ENCODE peak calls at places on chromosomes 6 and 20, in ten cellular contexts. One of them, this sample, is unnamed.

GRCh38 chr6:152942319-152942869 is 40.4 kb downstream of the FBXO5 start:
- DNase-seq in right cardiac atrium: no peak
- DNase-seq in coronary artery: no peak
- DNase-seq in astrocyte of the cerebellum: no peak
- DNase-seq in left ventricle myocardium inferior: no peak
- DNase-seq in psoas muscle: no peak
- DNase-seq in foreskin fibroblast: no peak
- DNase-seq in lower leg skin: no peak
- DNase-seq in CD4-positive, alpha-beta memory T cell: no peak
- DNase-seq in NT2/D1: no peak
- DNase-seq in this sample: no peak

GRCh38 chr20:32465092-32465900 is 107.2 kb downstream of the ASXL1 start:
- DNase-seq in astrocyte of the cerebellum: no peak
- DNase-seq in CD4-positive, alpha-beta memory T cell: peak
- DNase-seq in foreskin fibroblast: peak
- DNase-seq in psoas muscle: peak
- DNase-seq in right cardiac atrium: peak
- DNase-seq in lower leg skin: no peak
- DNase-seq in left ventricle myocardium inferior: peak
- DNase-seq in NT2/D1: no peak
- DNase-seq in coronary artery: no peak
- DNase-seq in this sample: peak

GRCh38 chr6:16472349-16473069 is 234.1 kb downstream of the GMPR start:
- DNase-seq in left ventricle myocardium inferior: no peak
- DNase-seq in right cardiac atrium: no peak
- DNase-seq in psoas muscle: no peak
- DNase-seq in coronary artery: no peak
- DNase-seq in astrocyte of the cerebellum: no peak
- DNase-seq in NT2/D1: no peak
- DNase-seq in CD4-positive, alpha-beta memory T cell: no peak
- DNase-seq in foreskin fibroblast: peak
- DNase-seq in lower leg skin: no peak
- DNase-seq in this sample: peak

GRCh38 chr20:45518282-45518681 is 2.9 kb upstream of the SPINT3 start:
- DNase-seq in psoas muscle: no peak
- DNase-seq in foreskin fibroblast: no peak
- DNase-seq in right cardiac atrium: no peak
- DNase-seq in CD4-positive, alpha-beta memory T cell: no peak
- DNase-seq in lower leg skin: no peak
- DNase-seq in left ventricle myocardium inferior: no peak
- DNase-seq in coronary artery: no peak
- DNase-seq in astrocyte of the cerebellum: no peak
- DNase-seq in NT2/D1: no peak
- DNase-seq in this sample: no peak

GRCh38 chr6:90658497-90658896 is 71.6 kb upstream of the MAP3K7 start:
- DNase-seq in CD4-positive, alpha-beta memory T cell: no peak
- DNase-seq in NT2/D1: no peak
- DNase-seq in lower leg skin: no peak
- DNase-seq in right cardiac atrium: no peak
- DNase-seq in left ventricle myocardium inferior: no peak
- DNase-seq in astrocyte of the cerebellum: no peak
- DNase-seq in coronary artery: no peak
- DNase-seq in psoas muscle: no peak
- DNase-seq in foreskin fibroblast: no peak
- DNase-seq in this sample: no peak

GRCh38 chr20:62653951-62654685 is 11.8 kb downstream of the SLCO4A1 start:
- DNase-seq in CD4-positive, alpha-beta memory T cell: peak
- DNase-seq in lower leg skin: no peak
- DNase-seq in foreskin fibroblast: no peak
- DNase-seq in left ventricle myocardium inferior: no peak
- DNase-seq in coronary artery: no peak
- DNase-seq in astrocyte of the cerebellum: no peak
- DNase-seq in right cardiac atrium: no peak
- DNase-seq in psoas muscle: no peak
- DNase-seq in NT2/D1: no peak
- DNase-seq in this sample: no peak

GRCh38 chr20:4571759-4572531 is 149.8 kb upstream of the PRND start:
- DNase-seq in astrocyte of the cerebellum: no peak
- DNase-seq in CD4-positive, alpha-beta memory T cell: no peak
- DNase-seq in psoas muscle: no peak
- DNase-seq in NT2/D1: no peak
- DNase-seq in coronary artery: no peak
- DNase-seq in lower leg skin: no peak
- DNase-seq in right cardiac atrium: no peak
- DNase-seq in left ventricle myocardium inferior: no peak
- DNase-seq in foreskin fibroblast: no peak
- DNase-seq in this sample: peak

GRCh38 chr20:34534391-34535165 is 18.4 kb downstream of the DYNLRB1 start:
- DNase-seq in foreskin fibroblast: no peak
- DNase-seq in psoas muscle: no peak
- DNase-seq in CD4-positive, alpha-beta memory T cell: no peak
- DNase-seq in NT2/D1: no peak
- DNase-seq in astrocyte of the cerebellum: no peak
- DNase-seq in right cardiac atrium: no peak
- DNase-seq in lower leg skin: no peak
- DNase-seq in left ventricle myocardium inferior: no peak
- DNase-seq in coronary artery: no peak
- DNase-seq in this sample: no peak

GRCh38 chr20:36066777-36067176 is 87.8 kb upstream of the EPB41L1 start:
- DNase-seq in NT2/D1: no peak
- DNase-seq in right cardiac atrium: no peak
- DNase-seq in psoas muscle: no peak
- DNase-seq in CD4-positive, alpha-beta memory T cell: no peak
- DNase-seq in astrocyte of the cerebellum: no peak
- DNase-seq in foreskin fibroblast: no peak
- DNase-seq in lower leg skin: no peak
- DNase-seq in left ventricle myocardium inferior: no peak
- DNase-seq in coronary artery: no peak
- DNase-seq in this sample: no peak

GRCh38 chr20:36074983-36075382 is 79.6 kb upstream of the EPB41L1 start:
- DNase-seq in NT2/D1: no peak
- DNase-seq in CD4-positive, alpha-beta memory T cell: no peak
- DNase-seq in left ventricle myocardium inferior: no peak
- DNase-seq in psoas muscle: no peak
- DNase-seq in coronary artery: no peak
- DNase-seq in lower leg skin: no peak
- DNase-seq in right cardiac atrium: no peak
- DNase-seq in foreskin fibroblast: no peak
- DNase-seq in astrocyte of the cerebellum: no peak
- DNase-seq in this sample: no peak

GRCh38 chr20:36070451-36070850 is 84.1 kb upstream of the EPB41L1 start:
- DNase-seq in lower leg skin: peak
- DNase-seq in coronary artery: no peak
- DNase-seq in CD4-positive, alpha-beta memory T cell: no peak
- DNase-seq in astrocyte of the cerebellum: no peak
- DNase-seq in right cardiac atrium: peak
- DNase-seq in foreskin fibroblast: no peak
- DNase-seq in left ventricle myocardium inferior: no peak
- DNase-seq in psoas muscle: no peak
- DNase-seq in NT2/D1: no peak
- DNase-seq in this sample: no peak

GRCh38 chr20:36071848-36072247 is 82.7 kb upstream of the EPB41L1 start:
- DNase-seq in lower leg skin: no peak
- DNase-seq in left ventricle myocardium inferior: no peak
- DNase-seq in CD4-positive, alpha-beta memory T cell: no peak
- DNase-seq in right cardiac atrium: no peak
- DNase-seq in psoas muscle: no peak
- DNase-seq in coronary artery: no peak
- DNase-seq in astrocyte of the cerebellum: no peak
- DNase-seq in NT2/D1: no peak
- DNase-seq in foreskin fibroblast: no peak
- DNase-seq in this sample: no peak
- H3K4me3 ChIP-seq in lower leg skin: no peak
- H3K4me3 ChIP-seq in left ventricle myocardium inferior: no peak
- H3K4me3 ChIP-seq in CD4-positive, alpha-beta memory T cell: no peak
- H3K4me3 ChIP-seq in right cardiac atrium: no peak
- H3K4me3 ChIP-seq in psoas muscle: no peak
- H3K4me3 ChIP-seq in coronary artery: no peak
- H3K4me3 ChIP-seq in astrocyte of the cerebellum: no peak
- H3K4me3 ChIP-seq in NT2/D1: no peak
- H3K4me3 ChIP-seq in foreskin fibroblast: no peak
- H3K4me3 ChIP-seq in this sample: no peak

GRCh38 chr20:11919571-11919970 is 1.9 kb downstream of the BTBD3 start:
- DNase-seq in right cardiac atrium: no peak
- DNase-seq in CD4-positive, alpha-beta memory T cell: no peak
- DNase-seq in lower leg skin: no peak
- DNase-seq in coronary artery: no peak
- DNase-seq in NT2/D1: no peak
- DNase-seq in astrocyte of the cerebellum: no peak
- DNase-seq in psoas muscle: no peak
- DNase-seq in left ventricle myocardium inferior: no peak
- DNase-seq in foreskin fibroblast: no peak
- DNase-seq in this sample: no peak
- H3K4me3 ChIP-seq in right cardiac atrium: peak
- H3K4me3 ChIP-seq in CD4-positive, alpha-beta memory T cell: no peak
- H3K4me3 ChIP-seq in lower leg skin: no peak
- H3K4me3 ChIP-seq in coronary artery: peak
- H3K4me3 ChIP-seq in NT2/D1: no peak
- H3K4me3 ChIP-seq in astrocyte of the cerebellum: peak
- H3K4me3 ChIP-seq in psoas muscle: peak
- H3K4me3 ChIP-seq in left ventricle myocardium inferior: peak
- H3K4me3 ChIP-seq in foreskin fibroblast: peak
- H3K4me3 ChIP-seq in this sample: no peak

GRCh38 chr6:42899871-42900270 is 16.0 kb upstream of the PTCRA start:
- DNase-seq in NT2/D1: no peak
- DNase-seq in left ventricle myocardium inferior: peak
- DNase-seq in right cardiac atrium: no peak
- DNase-seq in foreskin fibroblast: no peak
- DNase-seq in coronary artery: no peak
- DNase-seq in lower leg skin: no peak
- DNase-seq in astrocyte of the cerebellum: no peak
- DNase-seq in psoas muscle: no peak
- DNase-seq in CD4-positive, alpha-beta memory T cell: no peak
- DNase-seq in this sample: no peak
- H3K4me3 ChIP-seq in NT2/D1: no peak
- H3K4me3 ChIP-seq in left ventricle myocardium inferior: no peak
- H3K4me3 ChIP-seq in right cardiac atrium: no peak
- H3K4me3 ChIP-seq in foreskin fibroblast: no peak
- H3K4me3 ChIP-seq in coronary artery: no peak
- H3K4me3 ChIP-seq in lower leg skin: no peak
- H3K4me3 ChIP-seq in astrocyte of the cerebellum: no peak
- H3K4me3 ChIP-seq in psoas muscle: no peak
- H3K4me3 ChIP-seq in CD4-positive, alpha-beta memory T cell: no peak
- H3K4me3 ChIP-seq in this sample: no peak

GRCh38 chr6:159170999-159171712 is 2.0 kb downstream of the FNDC1 start:
- DNase-seq in psoas muscle: no peak
- DNase-seq in coronary artery: no peak
- DNase-seq in left ventricle myocardium inferior: peak
- DNase-seq in lower leg skin: no peak
- DNase-seq in NT2/D1: no peak
- DNase-seq in CD4-positive, alpha-beta memory T cell: no peak
- DNase-seq in astrocyte of the cerebellum: peak
- DNase-seq in foreskin fibroblast: peak
- DNase-seq in right cardiac atrium: peak
- DNase-seq in this sample: peak
- H3K4me3 ChIP-seq in psoas muscle: no peak
- H3K4me3 ChIP-seq in coronary artery: peak
- H3K4me3 ChIP-seq in left ventricle myocardium inferior: peak
- H3K4me3 ChIP-seq in lower leg skin: no peak
- H3K4me3 ChIP-seq in NT2/D1: no peak
- H3K4me3 ChIP-seq in CD4-positive, alpha-beta memory T cell: no peak
- H3K4me3 ChIP-seq in astrocyte of the cerebellum: peak
- H3K4me3 ChIP-seq in foreskin fibroblast: peak
- H3K4me3 ChIP-seq in right cardiac atrium: no peak
- H3K4me3 ChIP-seq in this sample: no peak

GRCh38 chr6:43757966-43758616 is 11.9 kb upstream of the VEGFA start:
- DNase-seq in NT2/D1: no peak
- DNase-seq in right cardiac atrium: no peak
- DNase-seq in psoas muscle: no peak
- DNase-seq in left ventricle myocardium inferior: peak
- DNase-seq in foreskin fibroblast: no peak
- DNase-seq in astrocyte of the cerebellum: no peak
- DNase-seq in coronary artery: no peak
- DNase-seq in lower leg skin: peak
- DNase-seq in CD4-positive, alpha-beta memory T cell: no peak
- DNase-seq in this sample: no peak
- H3K4me3 ChIP-seq in NT2/D1: no peak
- H3K4me3 ChIP-seq in right cardiac atrium: no peak
- H3K4me3 ChIP-seq in psoas muscle: no peak
- H3K4me3 ChIP-seq in left ventricle myocardium inferior: no peak
- H3K4me3 ChIP-seq in foreskin fibroblast: no peak
- H3K4me3 ChIP-seq in astrocyte of the cerebellum: no peak
- H3K4me3 ChIP-seq in coronary artery: no peak
- H3K4me3 ChIP-seq in lower leg skin: no peak
- H3K4me3 ChIP-seq in CD4-positive, alpha-beta memory T cell: no peak
- H3K4me3 ChIP-seq in this sample: no peak

GRCh38 chr6:24382220-24382540 is 20.6 kb upstream of the MRS2 start:
- DNase-seq in left ventricle myocardium inferior: no peak
- DNase-seq in foreskin fibroblast: no peak
- DNase-seq in NT2/D1: no peak
- DNase-seq in astrocyte of the cerebellum: no peak
- DNase-seq in right cardiac atrium: no peak
- DNase-seq in coronary artery: no peak
- DNase-seq in psoas muscle: no peak
- DNase-seq in CD4-positive, alpha-beta memory T cell: no peak
- DNase-seq in lower leg skin: no peak
- DNase-seq in this sample: no peak
- H3K4me3 ChIP-seq in left ventricle myocardium inferior: no peak
- H3K4me3 ChIP-seq in foreskin fibroblast: no peak
- H3K4me3 ChIP-seq in NT2/D1: no peak
- H3K4me3 ChIP-seq in astrocyte of the cerebellum: no peak
- H3K4me3 ChIP-seq in right cardiac atrium: no peak
- H3K4me3 ChIP-seq in coronary artery: no peak
- H3K4me3 ChIP-seq in psoas muscle: no peak
- H3K4me3 ChIP-seq in CD4-positive, alpha-beta memory T cell: no peak
- H3K4me3 ChIP-seq in lower leg skin: no peak
- H3K4me3 ChIP-seq in this sample: no peak

GRCh38 chr6:41578714-41579610 is 32.8 kb downstream of the FOXP4 start:
- DNase-seq in NT2/D1: peak
- DNase-seq in foreskin fibroblast: peak
- DNase-seq in astrocyte of the cerebellum: no peak
- DNase-seq in CD4-positive, alpha-beta memory T cell: no peak
- DNase-seq in lower leg skin: no peak
- DNase-seq in coronary artery: no peak
- DNase-seq in psoas muscle: no peak
- DNase-seq in left ventricle myocardium inferior: no peak
- DNase-seq in right cardiac atrium: no peak
- DNase-seq in this sample: peak
- H3K4me3 ChIP-seq in NT2/D1: no peak
- H3K4me3 ChIP-seq in foreskin fibroblast: no peak
- H3K4me3 ChIP-seq in astrocyte of the cerebellum: no peak
- H3K4me3 ChIP-seq in CD4-positive, alpha-beta memory T cell: no peak
- H3K4me3 ChIP-seq in lower leg skin: no peak
- H3K4me3 ChIP-seq in coronary artery: no peak
- H3K4me3 ChIP-seq in psoas muscle: no peak
- H3K4me3 ChIP-seq in left ventricle myocardium inferior: no peak
- H3K4me3 ChIP-seq in right cardiac atrium: no peak
- H3K4me3 ChIP-seq in this sample: no peak

GRCh38 chr6:9521152-9521530 is 893.7 kb downstream of the TFAP2A start:
- DNase-seq in left ventricle myocardium inferior: no peak
- DNase-seq in coronary artery: no peak
- DNase-seq in astrocyte of the cerebellum: no peak
- DNase-seq in foreskin fibroblast: no peak
- DNase-seq in right cardiac atrium: no peak
- DNase-seq in NT2/D1: no peak
- DNase-seq in lower leg skin: no peak
- DNase-seq in psoas muscle: no peak
- DNase-seq in CD4-positive, alpha-beta memory T cell: no peak
- DNase-seq in this sample: no peak
- H3K4me3 ChIP-seq in left ventricle myocardium inferior: no peak
- H3K4me3 ChIP-seq in coronary artery: no peak
- H3K4me3 ChIP-seq in astrocyte of the cerebellum: no peak
- H3K4me3 ChIP-seq in foreskin fibroblast: no peak
- H3K4me3 ChIP-seq in right cardiac atrium: no peak
- H3K4me3 ChIP-seq in NT2/D1: no peak
- H3K4me3 ChIP-seq in lower leg skin: no peak
- H3K4me3 ChIP-seq in psoas muscle: no peak
- H3K4me3 ChIP-seq in CD4-positive, alpha-beta memory T cell: no peak
- H3K4me3 ChIP-seq in this sample: no peak